ENCODE peak calls at places on chromosome 6, in nine cellular contexts. One of them, this sample, is unnamed.

GRCh38 chr6:89843070-89843469 is 13.4 kb downstream of the CASP8AP2 start:
- DNase-seq in HepG2: no peak
- DNase-seq in hepatocyte: no peak
- DNase-seq in endodermal cell: no peak
- DNase-seq in GM23338: no peak
- DNase-seq in coronary artery: no peak
- DNase-seq in lower lobe of right lung: no peak
- DNase-seq in BE2C: no peak
- DNase-seq in choroid plexus epithelial cell: peak
- DNase-seq in this sample: peak

GRCh38 chr6:38508894-38509293 is 130.8 kb downstream of the BTBD9 start:
- DNase-seq in HepG2: peak
- DNase-seq in hepatocyte: no peak
- DNase-seq in endodermal cell: no peak
- DNase-seq in GM23338: peak
- DNase-seq in coronary artery: no peak
- DNase-seq in lower lobe of right lung: no peak
- DNase-seq in BE2C: no peak
- DNase-seq in choroid plexus epithelial cell: peak
- DNase-seq in this sample: peak

GRCh38 chr6:109117346-109118035 is 22.2 kb downstream of the CEP57L1 start:
- DNase-seq in HepG2: peak
- DNase-seq in hepatocyte: no peak
- DNase-seq in endodermal cell: no peak
- DNase-seq in GM23338: no peak
- DNase-seq in coronary artery: no peak
- DNase-seq in lower lobe of right lung: no peak
- DNase-seq in BE2C: no peak
- DNase-seq in choroid plexus epithelial cell: no peak
- DNase-seq in this sample: no peak

GRCh38 chr6:166998256-166999144 is 697 bp upstream of the CEP43 start:
- DNase-seq in HepG2: no peak
- DNase-seq in hepatocyte: peak
- DNase-seq in endodermal cell: peak
- DNase-seq in GM23338: peak
- DNase-seq in coronary artery: no peak
- DNase-seq in lower lobe of right lung: peak
- DNase-seq in BE2C: peak
- DNase-seq in choroid plexus epithelial cell: peak
- DNase-seq in this sample: no peak

GRCh38 chr6:71544906-71545305 is 256.3 kb downstream of the OGFRL1 start:
- DNase-seq in HepG2: no peak
- DNase-seq in hepatocyte: no peak
- DNase-seq in endodermal cell: no peak
- DNase-seq in GM23338: no peak
- DNase-seq in coronary artery: no peak
- DNase-seq in lower lobe of right lung: no peak
- DNase-seq in BE2C: no peak
- DNase-seq in choroid plexus epithelial cell: peak
- DNase-seq in this sample: peak

GRCh38 chr6:35139924-35140524 is 1.1 kb downstream of the TCP11 start:
- DNase-seq in HepG2: peak
- DNase-seq in hepatocyte: peak
- DNase-seq in endodermal cell: peak
- DNase-seq in GM23338: peak
- DNase-seq in coronary artery: no peak
- DNase-seq in lower lobe of right lung: no peak
- DNase-seq in BE2C: peak
- DNase-seq in choroid plexus epithelial cell: peak
- DNase-seq in this sample: peak

GRCh38 chr6:30494275-30494990 is 5.1 kb downstream of the HLA-E start:
- DNase-seq in HepG2: no peak
- DNase-seq in hepatocyte: no peak
- DNase-seq in endodermal cell: no peak
- DNase-seq in GM23338: no peak
- DNase-seq in coronary artery: no peak
- DNase-seq in lower lobe of right lung: no peak
- DNase-seq in BE2C: no peak
- DNase-seq in choroid plexus epithelial cell: no peak
- DNase-seq in this sample: no peak

GRCh38 chr6:71124340-71124739 is 164.3 kb upstream of the OGFRL1 start:
- DNase-seq in HepG2: no peak
- DNase-seq in hepatocyte: no peak
- DNase-seq in endodermal cell: no peak
- DNase-seq in GM23338: no peak
- DNase-seq in coronary artery: no peak
- DNase-seq in lower lobe of right lung: no peak
- DNase-seq in BE2C: peak
- DNase-seq in choroid plexus epithelial cell: peak
- DNase-seq in this sample: peak

GRCh38 chr6:56765494-56765893 is 122.8 kb upstream of the DST start:
- DNase-seq in HepG2: no peak
- DNase-seq in hepatocyte: no peak
- DNase-seq in endodermal cell: no peak
- DNase-seq in GM23338: no peak
- DNase-seq in coronary artery: no peak
- DNase-seq in lower lobe of right lung: no peak
- DNase-seq in BE2C: no peak
- DNase-seq in choroid plexus epithelial cell: no peak
- DNase-seq in this sample: no peak

GRCh38 chr6:40520683-40521082 is 66.5 kb downstream of the LRFN2 start:
- DNase-seq in HepG2: no peak
- DNase-seq in hepatocyte: no peak
- DNase-seq in endodermal cell: no peak
- DNase-seq in GM23338: no peak
- DNase-seq in coronary artery: no peak
- DNase-seq in lower lobe of right lung: no peak
- DNase-seq in BE2C: peak
- DNase-seq in choroid plexus epithelial cell: no peak
- DNase-seq in this sample: no peak

GRCh38 chr6:878179-878578 is 185.2 kb upstream of the EXOC2 start:
- DNase-seq in HepG2: no peak
- DNase-seq in hepatocyte: no peak
- DNase-seq in endodermal cell: no peak
- DNase-seq in GM23338: no peak
- DNase-seq in coronary artery: no peak
- DNase-seq in lower lobe of right lung: no peak
- DNase-seq in BE2C: no peak
- DNase-seq in choroid plexus epithelial cell: no peak
- DNase-seq in this sample: no peak

GRCh38 chr6:154478691-154479090 is 31.8 kb downstream of the CNKSR3 start:
- DNase-seq in HepG2: no peak
- DNase-seq in hepatocyte: no peak
- DNase-seq in endodermal cell: no peak
- DNase-seq in GM23338: no peak
- DNase-seq in coronary artery: no peak
- DNase-seq in lower lobe of right lung: no peak
- DNase-seq in BE2C: no peak
- DNase-seq in choroid plexus epithelial cell: peak
- DNase-seq in this sample: no peak

GRCh38 chr6:14727494-14728395 is 518.1 kb upstream of the JARID2 start:
- DNase-seq in HepG2: no peak
- DNase-seq in hepatocyte: no peak
- DNase-seq in endodermal cell: peak
- DNase-seq in GM23338: no peak
- DNase-seq in coronary artery: no peak
- DNase-seq in lower lobe of right lung: no peak
- DNase-seq in BE2C: no peak
- DNase-seq in choroid plexus epithelial cell: no peak
- DNase-seq in this sample: no peak

GRCh38 chr6:7155871-7156579 is 48.3 kb downstream of the RREB1 start:
- DNase-seq in HepG2: no peak
- DNase-seq in hepatocyte: no peak
- DNase-seq in endodermal cell: peak
- DNase-seq in GM23338: peak
- DNase-seq in coronary artery: no peak
- DNase-seq in lower lobe of right lung: no peak
- DNase-seq in BE2C: no peak
- DNase-seq in choroid plexus epithelial cell: no peak
- DNase-seq in this sample: no peak

GRCh38 chr6:105058316-105058715 is 101.4 kb downstream of the LIN28B start:
- DNase-seq in HepG2: no peak
- DNase-seq in hepatocyte: no peak
- DNase-seq in endodermal cell: no peak
- DNase-seq in GM23338: no peak
- DNase-seq in coronary artery: no peak
- DNase-seq in lower lobe of right lung: no peak
- DNase-seq in BE2C: no peak
- DNase-seq in choroid plexus epithelial cell: no peak
- DNase-seq in this sample: no peak

GRCh38 chr6:127367023-127367375 is 23.6 kb upstream of the ECHDC1 start:
- DNase-seq in HepG2: no peak
- DNase-seq in hepatocyte: no peak
- DNase-seq in endodermal cell: no peak
- DNase-seq in GM23338: no peak
- DNase-seq in coronary artery: no peak
- DNase-seq in lower lobe of right lung: no peak
- DNase-seq in BE2C: no peak
- DNase-seq in choroid plexus epithelial cell: peak
- DNase-seq in this sample: peak

GRCh38 chr6:157770946-157771345 is 52.1 kb upstream of the SNX9 start:
- DNase-seq in HepG2: no peak
- DNase-seq in hepatocyte: no peak
- DNase-seq in endodermal cell: no peak
- DNase-seq in GM23338: no peak
- DNase-seq in coronary artery: no peak
- DNase-seq in lower lobe of right lung: no peak
- DNase-seq in BE2C: no peak
- DNase-seq in choroid plexus epithelial cell: no peak
- DNase-seq in this sample: no peak

GRCh38 chr6:36752187-36752885 is 54.7 kb downstream of the RAB44 start:
- DNase-seq in HepG2: no peak
- DNase-seq in hepatocyte: no peak
- DNase-seq in endodermal cell: no peak
- DNase-seq in GM23338: no peak
- DNase-seq in coronary artery: no peak
- DNase-seq in lower lobe of right lung: no peak
- DNase-seq in BE2C: no peak
- DNase-seq in choroid plexus epithelial cell: no peak
- DNase-seq in this sample: no peak

GRCh38 chr6:52931351-52931750 is 21.9 kb upstream of the GSTA3 start:
- DNase-seq in HepG2: no peak
- DNase-seq in hepatocyte: no peak
- DNase-seq in endodermal cell: no peak
- DNase-seq in GM23338: peak
- DNase-seq in coronary artery: no peak
- DNase-seq in lower lobe of right lung: peak
- DNase-seq in BE2C: no peak
- DNase-seq in choroid plexus epithelial cell: no peak
- DNase-seq in this sample: no peak

GRCh38 chr6:117167520-117168271 is 97.7 kb upstream of the VGLL2 start:
- DNase-seq in HepG2: no peak
- DNase-seq in hepatocyte: peak
- DNase-seq in endodermal cell: peak
- DNase-seq in GM23338: peak
- DNase-seq in coronary artery: no peak
- DNase-seq in lower lobe of right lung: no peak
- DNase-seq in BE2C: no peak
- DNase-seq in choroid plexus epithelial cell: peak
- DNase-seq in this sample: no peak
- TF ChIP-seq CTCF in HepG2: peak
- TF ChIP-seq CTCF in hepatocyte: no peak
- TF ChIP-seq CTCF in endodermal cell: peak
- TF ChIP-seq CTCF in GM23338: peak
- TF ChIP-seq CTCF in coronary artery: no peak
- TF ChIP-seq CTCF in lower lobe of right lung: no peak
- TF ChIP-seq CTCF in BE2C: no peak
- TF ChIP-seq CTCF in choroid plexus epithelial cell: no peak
- TF ChIP-seq CTCF in this sample: no peak

DNA sequence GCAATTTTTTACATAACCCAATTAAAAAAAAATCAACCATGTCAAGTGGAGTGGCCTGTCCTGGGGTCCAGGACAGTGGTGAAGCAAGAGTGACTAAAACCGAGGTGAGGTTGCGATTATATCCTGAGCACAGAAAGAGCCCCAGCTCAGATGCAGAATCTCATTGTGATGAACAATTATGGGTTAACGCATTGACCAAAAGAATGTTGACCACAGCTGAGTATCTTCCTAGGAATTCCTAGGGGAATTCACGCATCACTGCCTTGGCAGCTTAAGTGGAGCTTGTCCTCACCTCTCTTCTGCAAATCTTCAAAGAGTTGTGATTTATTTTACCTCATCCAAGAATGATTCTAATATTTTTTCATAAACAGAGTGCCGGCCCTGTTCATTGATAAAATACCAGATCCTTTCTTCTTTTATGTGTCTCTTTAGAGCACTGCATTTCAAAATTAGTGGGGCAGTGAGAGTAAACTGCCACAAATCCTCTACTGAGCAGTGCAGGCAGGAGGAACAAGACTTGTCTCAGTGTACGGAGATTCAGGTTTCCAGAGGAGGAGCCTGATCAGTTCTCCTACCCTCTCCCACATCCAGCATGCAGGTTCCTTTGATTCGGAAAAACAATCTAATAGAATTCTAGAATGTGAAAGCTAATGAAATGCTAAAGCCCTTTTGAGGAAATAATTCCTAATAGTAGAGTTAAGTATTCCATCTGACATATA is 60.1 kb upstream of the ZNF184 start:
- DNase-seq in HepG2: no peak
- DNase-seq in hepatocyte: no peak
- DNase-seq in endodermal cell: no peak
- DNase-seq in GM23338: peak
- DNase-seq in coronary artery: no peak
- DNase-seq in lower lobe of right lung: no peak
- DNase-seq in BE2C: no peak
- DNase-seq in choroid plexus epithelial cell: peak
- DNase-seq in this sample: peak
- H3K4me3 ChIP-seq in HepG2: no peak
- H3K4me3 ChIP-seq in hepatocyte: no peak
- H3K4me3 ChIP-seq in endodermal cell: no peak
- H3K4me3 ChIP-seq in GM23338: no peak
- H3K4me3 ChIP-seq in coronary artery: no peak
- H3K4me3 ChIP-seq in lower lobe of right lung: no peak
- H3K4me3 ChIP-seq in BE2C: no peak
- H3K4me3 ChIP-seq in choroid plexus epithelial cell: no peak
- H3K4me3 ChIP-seq in this sample: no peak

GRCh38 chr6:135181333-135182119 is 418 bp downstream of the MYB start:
- DNase-seq in HepG2: no peak
- DNase-seq in hepatocyte: peak
- DNase-seq in endodermal cell: no peak
- DNase-seq in GM23338: peak
- DNase-seq in coronary artery: no peak
- DNase-seq in lower lobe of right lung: no peak
- DNase-seq in BE2C: peak
- DNase-seq in choroid plexus epithelial cell: no peak
- DNase-seq in this sample: peak
- TF ChIP-seq CTCF in HepG2: no peak
- TF ChIP-seq CTCF in hepatocyte: no peak
- TF ChIP-seq CTCF in endodermal cell: no peak
- TF ChIP-seq CTCF in GM23338: no peak
- TF ChIP-seq CTCF in coronary artery: no peak
- TF ChIP-seq CTCF in lower lobe of right lung: no peak
- TF ChIP-seq CTCF in BE2C: no peak
- TF ChIP-seq CTCF in choroid plexus epithelial cell: no peak
- TF ChIP-seq CTCF in this sample: no peak

DNA sequence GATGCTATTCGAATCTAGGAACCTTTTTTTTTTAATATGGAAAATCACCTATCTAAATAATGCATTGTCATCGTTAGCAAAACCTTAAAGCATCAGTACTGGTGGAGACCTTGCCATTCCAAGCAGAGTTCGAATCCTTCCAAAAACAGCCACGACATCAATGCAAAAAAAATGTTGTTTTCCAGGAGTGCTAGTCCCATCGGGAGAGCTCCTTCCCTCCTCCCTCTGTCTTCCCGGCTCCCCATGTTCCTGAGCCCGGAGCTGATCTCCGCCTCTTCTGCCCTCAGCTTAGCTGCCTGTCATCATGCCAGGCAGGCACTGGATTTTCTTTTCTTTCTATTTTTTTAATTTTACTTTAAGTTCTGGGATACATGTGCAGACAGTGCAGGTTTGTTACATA is 153.6 kb upstream of the QKI start:
- DNase-seq in HepG2: no peak
- DNase-seq in hepatocyte: no peak
- DNase-seq in endodermal cell: peak
- DNase-seq in GM23338: peak
- DNase-seq in coronary artery: no peak
- DNase-seq in lower lobe of right lung: no peak
- DNase-seq in BE2C: no peak
- DNase-seq in choroid plexus epithelial cell: no peak
- DNase-seq in this sample: no peak
- H3K4me3 ChIP-seq in HepG2: no peak
- H3K4me3 ChIP-seq in hepatocyte: no peak
- H3K4me3 ChIP-seq in endodermal cell: peak
- H3K4me3 ChIP-seq in GM23338: peak
- H3K4me3 ChIP-seq in coronary artery: peak
- H3K4me3 ChIP-seq in lower lobe of right lung: no peak
- H3K4me3 ChIP-seq in BE2C: no peak
- H3K4me3 ChIP-seq in choroid plexus epithelial cell: peak
- H3K4me3 ChIP-seq in this sample: no peak

This sample was measured in cardiac fibroblast.